ENCODE peak calls at places on chromosomes 16 and 17, in nine cellular contexts. S is T-helper 2 cell, G is pancreas, E is iPS-NIHi11, C is hepatic stellate cell, I is cardiac fibroblast, O is left kidney, B is MCF 10A, D is neural progenitor cell. H is an unnamed sample.

GRCh38 chr17:9298776-9299295 is 276.8 kb downstream of the STX8 start:
- DNase-seq in D (no peak), O (no peak), E (no peak), C (no peak), B (no peak), S (no peak), G (no peak), I (no peak), H (no peak)

GRCh38 chr16:84547539-84548058 is 43.1 kb upstream of the MEAK7 start:
- DNase-seq in S (no peak), D (peak), B (no peak), I (no peak), C (no peak), O (peak), G (no peak), E (no peak), H (no peak)

GRCh38 chr16:55505333-55506015 is 3.4 kb upstream of the LPCAT2 start:
- DNase-seq in E (no peak), B (no peak), I (no peak), C (no peak), O (no peak), G (no peak), S (no peak), D (no peak), H (no peak)

GRCh38 chr17:74807925-74808324 is 31.8 kb upstream of the NAT9 start:
- DNase-seq in E (no peak), D (no peak), C (no peak), G (no peak), I (no peak), O (no peak), B (no peak), S (no peak), H (no peak)

GRCh38 chr16:35562471-35562870 is 2103.1 kb downstream of the TP53TG3F start:
- DNase-seq in B (peak), C (no peak), S (no peak), E (no peak), G (no peak), I (no peak), D (no peak), O (no peak), H (no peak)

GRCh38 chr16:80580109-80580832 is 39.5 kb downstream of the DYNLRB2 start:
- DNase-seq in E (no peak), B (no peak), I (peak), G (no peak), S (peak), O (no peak), D (no peak), C (no peak), H (peak)

GRCh38 chr16:88453621-88454314 is 688 bp downstream of the ZFPM1 start:
- DNase-seq in E (no peak), B (no peak), S (no peak), C (no peak), I (no peak), O (peak), G (no peak), D (peak), H (peak)

GRCh38 chr17:47896672-47897490 is 845 bp downstream of the SP2 start:
- DNase-seq in O (no peak), B (peak), C (no peak), D (no peak), E (no peak), S (no peak), G (no peak), I (no peak), H (no peak)

GRCh38 chr16:27951752-27952151 is 111.8 kb downstream of the GSG1L start:
- DNase-seq in G (no peak), E (no peak), S (no peak), I (peak), O (no peak), C (no peak), D (no peak), B (peak), H (no peak)

GRCh38 chr17:83024205-83024971 is 55.0 kb upstream of the METRNL start:
- DNase-seq in E (no peak), C (no peak), I (no peak), S (no peak), G (no peak), B (no peak), D (no peak), O (no peak), H (no peak)

GRCh38 chr16:85690469-85691064 is 1.8 kb upstream of the GINS2 start:
- DNase-seq in B (no peak), O (no peak), C (no peak), G (no peak), I (no peak), S (no peak), E (no peak), D (no peak), H (no peak)

GRCh38 chr16:25079637-25080375 is 31.7 kb upstream of the LCMT1 start:
- DNase-seq in I (no peak), D (no peak), B (no peak), G (no peak), O (no peak), C (no peak), S (no peak), E (no peak), H (no peak)

GRCh38 chr17:57104461-57105175 is 19.6 kb downstream of the AKAP1 start:
- DNase-seq in G (no peak), O (no peak), I (peak), D (no peak), E (no peak), S (no peak), C (peak), B (no peak), H (no peak)

GRCh38 chr17:788551-788950 is 6.4 kb downstream of the MRM3 start:
- DNase-seq in I (no peak), D (no peak), E (no peak), S (no peak), O (no peak), B (no peak), G (no peak), C (no peak), H (no peak)

GRCh38 chr17:63930951-63931575 is 1.1 kb downstream of the CD79B start:
- DNase-seq in E (peak), I (no peak), G (no peak), C (peak), S (peak), O (peak), B (no peak), D (peak), H (peak)

GRCh38 chr16:78689031-78689430 is 589.6 kb downstream of the WWOX start:
- DNase-seq in D (no peak), O (peak), S (no peak), E (no peak), G (no peak), C (no peak), B (peak), I (peak), H (no peak)

GRCh38 chr17:80752369-80752705 is 207.7 kb downstream of the RPTOR start:
- DNase-seq in B (no peak), G (no peak), S (no peak), D (no peak), C (no peak), I (no peak), E (no peak), O (no peak), H (no peak)

GRCh38 chr16:63617990-63618763 is 1503.7 kb downstream of the CDH11 start:
- DNase-seq in C (no peak), S (no peak), B (no peak), I (peak), E (peak), G (peak), O (peak), D (no peak), H (no peak)

GRCh38 chr16:3954411-3954921 is 74.0 kb upstream of the CREBBP start:
- DNase-seq in D (no peak), B (no peak), G (no peak), S (no peak), E (no peak), I (peak), O (peak), C (peak), H (no peak)

GRCh38 chr17:40065771-40066510 is 3.2 kb downstream of the THRA start:
- DNase-seq in G (no peak), C (no peak), E (no peak), O (no peak), D (no peak), B (no peak), I (no peak), S (no peak), H (no peak)

GRCh38 chr17:38871247-38871991 is 1.6 kb downstream of the LASP1 start:
- DNase-seq in E (no peak), S (peak), B (peak), D (peak), I (peak), O (peak), C (peak), G (peak), H (peak)